ENCODE peak calls at places on chromosomes 4 and X, in nine cellular contexts. R is naive thymus-derived CD4-positive, alpha-beta T cell; P is MM.1S; X is stomach; Y is testis; U is left ventricle myocardium inferior; K is pancreas; G is foreskin keratinocyte; H is neuronal stem cell. B is an unnamed sample.

GRCh38 chrX:150880808-150881165 is 17.7 kb downstream of the CD99L2 start:
- DNase-seq in R (no peak), P (peak; percentile 25), X (no peak), Y (no peak), U (no peak), K (no peak), G (no peak), H (no peak), B (no peak)

GRCh38 chr4:3462790-3463415 is at the start of gene DOK7:
- DNase-seq in R (no peak), P (no peak), X (peak; percentile 69), Y (peak; percentile 43), U (peak; percentile 66), K (peak; percentile 65), G (no peak), H (no peak), B (peak; percentile 79)

GRCh38 chr4:182975806-182976205 is 58.6 kb upstream of the DCTD start:
- DNase-seq in R (no peak), P (no peak), X (no peak), Y (no peak), U (no peak), K (no peak), G (peak; percentile 95), H (no peak), B (no peak)

GRCh38 chrX:101617211-101618191 is at the start of gene ARMCX6:
- DNase-seq in R (peak; percentile 39), P (peak; percentile 77), X (peak; percentile 75), Y (peak; percentile 88), U (peak; percentile 78), K (peak; percentile 68), G (peak; percentile 30), H (peak; percentile 51), B (peak; percentile 86)

GRCh38 chr4:88689877-88690276 is 7.8 kb downstream of the NAP1L5 start:
- DNase-seq in R (no peak), P (no peak), X (no peak), Y (no peak), U (no peak), K (no peak), G (no peak), H (no peak), B (no peak)

GRCh38 chr4:24229976-24230375 is 340.1 kb upstream of the PPARGC1A start:
- DNase-seq in R (no peak), P (no peak), X (no peak), Y (no peak), U (no peak), K (no peak), G (peak; percentile 82), H (no peak), B (no peak)

GRCh38 chr4:159944477-159944876 is 841.6 kb downstream of the RAPGEF2 start:
- DNase-seq in R (no peak), P (no peak), X (no peak), Y (no peak), U (no peak), K (no peak), G (no peak), H (no peak), B (no peak)

GRCh38 chrX:13651150-13651549 is 1.8 kb upstream of the TCEANC start:
- DNase-seq in R (no peak), P (no peak), X (no peak), Y (no peak), U (no peak), K (no peak), G (no peak), H (no peak), B (no peak)

GRCh38 chr4:158811704-158812103 is 42.9 kb downstream of the FNIP2 start:
- DNase-seq in R (no peak), P (no peak), X (peak; percentile 50), Y (no peak), U (no peak), K (no peak), G (peak; percentile 71), H (no peak), B (no peak)
- H3K4me1 ChIP-seq in R (peaks cover 4% of the 10 kb centered on the region), P (peaks cover 40% of the 10 kb centered on the region), X (peaks cover 82% of the 10 kb centered on the region), Y (peaks cover 15% of the 10 kb centered on the region), U (peaks cover 86% of the 10 kb centered on the region), K (peaks cover 40% of the 10 kb centered on the region), G (peaks cover 29% of the 10 kb centered on the region), H (no peaks in the 10 kb centered on the region), B (peaks cover 79% of the 10 kb centered on the region)

DNA sequence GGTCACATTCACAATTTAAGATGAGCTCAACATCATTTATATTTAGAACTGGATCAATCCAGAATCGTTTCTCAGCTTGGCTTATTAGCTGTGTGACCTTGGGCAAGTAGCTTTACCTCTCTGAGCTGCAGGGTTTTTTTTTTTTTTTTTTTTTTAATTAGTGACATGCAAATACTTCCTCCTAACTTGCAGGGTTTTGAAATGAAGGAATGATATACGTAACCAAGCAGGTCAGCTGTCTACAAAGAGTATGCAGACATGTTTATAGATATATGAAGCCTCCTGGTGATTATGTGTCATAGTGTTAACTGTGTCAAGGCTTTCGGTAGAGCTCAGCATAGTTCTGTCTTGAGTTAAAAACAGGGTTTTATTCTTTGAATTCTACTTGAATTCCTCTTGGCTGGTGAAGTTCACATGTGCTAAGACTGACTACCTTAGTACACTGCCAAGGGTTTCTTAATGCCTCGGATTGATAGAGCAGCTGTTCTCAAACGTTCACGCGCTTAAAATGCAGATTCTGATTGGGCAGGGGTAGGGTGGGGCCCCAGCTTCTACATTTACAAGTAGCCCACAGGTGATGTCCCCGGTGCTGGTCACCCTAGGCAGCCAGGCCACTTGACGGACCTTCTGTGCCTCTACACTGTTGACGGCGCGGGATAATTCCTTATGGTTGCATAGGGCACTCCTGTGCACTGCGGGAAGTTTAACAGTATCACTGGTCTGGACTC is 645 bp upstream of the STS start:
- DNase-seq in R (no peak), P (peak; percentile 10), X (peak; percentile 45), Y (no peak), U (no peak), K (no peak), G (no peak), H (no peak), B (no peak)
- H3K27ac ChIP-seq in R (peak overlapping the region; percentile 69), P (peak overlapping the region; percentile 42), X (peak overlapping the region; percentile 92), Y (no peak overlapping the region), U (peak overlapping the region; percentile 94), K (peak overlapping the region; percentile 92), G (no peak overlapping the region), H (no peak overlapping the region), B (peak overlapping the region; percentile 86)

DNA sequence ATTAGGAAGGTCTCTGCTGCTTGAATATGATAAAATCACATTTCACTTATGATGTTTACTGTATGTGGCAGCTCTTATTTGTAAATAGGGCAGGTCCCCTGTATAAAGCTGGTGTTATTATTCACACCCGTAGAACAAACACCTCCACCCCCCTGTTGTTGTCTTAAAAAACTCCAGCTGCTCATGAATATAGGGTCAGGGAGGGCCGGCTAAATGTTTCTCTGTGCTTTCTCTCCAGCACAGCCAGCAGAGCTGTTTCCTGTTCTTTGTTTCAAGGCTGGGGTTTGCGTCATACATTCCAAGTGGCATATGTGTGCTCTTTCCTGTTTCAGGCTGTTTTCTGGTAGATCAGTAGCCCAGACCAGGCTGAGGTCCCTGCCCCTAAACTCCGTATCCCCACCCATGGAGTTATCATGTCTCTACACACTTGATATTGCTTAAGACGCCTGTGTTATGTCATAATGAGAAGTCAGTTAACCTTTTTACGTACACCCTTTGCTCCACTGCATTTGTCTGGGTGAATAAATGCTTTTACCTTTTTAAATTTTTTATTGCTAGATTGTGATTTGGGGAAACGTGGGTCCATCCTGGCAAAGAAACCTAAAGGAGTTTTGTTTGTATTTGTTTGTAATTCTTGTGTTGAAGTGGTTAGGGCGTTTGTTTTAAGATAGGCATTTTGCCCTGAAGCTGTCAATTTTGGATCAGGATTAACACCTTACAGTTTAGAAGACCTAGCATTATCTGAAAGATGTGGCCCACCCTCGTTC is 3.2 kb downstream of the KLF3 start:
- DNase-seq in R (no peak), P (peak; percentile 90), X (peak; percentile 77), Y (peak; percentile 93), U (peak; percentile 58), K (peak; percentile 85), G (peak; percentile 100), H (peak; percentile 85), B (peak; percentile 82)
- H3K4me1 ChIP-seq in R (peaks cover 57% of the 10 kb centered on the region), P (peaks cover 43% of the 10 kb centered on the region), X (peaks cover 69% of the 10 kb centered on the region), Y (peaks cover 48% of the 10 kb centered on the region), U (peaks cover 88% of the 10 kb centered on the region), K (peaks cover 49% of the 10 kb centered on the region), G (peaks cover 37% of the 10 kb centered on the region), H (peaks cover 43% of the 10 kb centered on the region), B (peaks cover 70% of the 10 kb centered on the region)

DNA sequence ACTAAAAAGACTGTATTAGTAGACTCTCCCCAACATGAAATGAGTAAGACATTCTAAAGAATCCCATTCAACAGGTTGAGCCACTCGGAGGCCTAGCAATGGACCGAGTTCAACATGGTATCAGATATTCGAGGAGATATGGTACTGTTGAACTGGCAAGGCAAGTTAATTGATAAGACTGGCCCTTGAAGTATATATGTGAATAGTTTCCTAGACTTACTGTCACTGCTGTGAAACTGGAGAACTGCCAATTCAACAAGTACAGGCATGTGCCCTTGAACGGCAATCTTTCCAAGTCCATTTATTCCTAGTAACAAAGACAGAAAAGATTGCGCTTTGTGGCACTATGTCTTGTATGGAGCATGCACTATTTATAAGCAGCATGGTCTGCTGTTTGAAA is 24.4 kb downstream of the FAT1 start:
- DNase-seq in R (no peak), P (no peak), X (peak; percentile 76), Y (peak; percentile 52), U (no peak), K (peak; percentile 48), G (peak; percentile 72), H (no peak), B (no peak)
- H3K27ac ChIP-seq in R (no peak overlapping the region), P (no peak overlapping the region), X (no peak overlapping the region), Y (peak overlapping the region; percentile 88), U (peak overlapping the region; percentile 86), K (peak overlapping the region; percentile 20), G (no peak overlapping the region), H (no peak overlapping the region), B (peak overlapping the region; percentile 86)

B was measured in heart left ventricle.